ENCODE peak calls at places on chromosomes 5 and 9, in ten cellular contexts. One of them, this sample, is unnamed.
A peak's percentile ranks its signal among the peaks of the same experiment; 100 is the strongest.

GRCh38 chr5:133243196-133243595 is 191.4 kb downstream of the HSPA4 start:
- DNase-seq in choroid plexus epithelial cell: no peak
- DNase-seq in natural killer cell: no peak
- DNase-seq in GM20000: no peak
- DNase-seq in B cell: no peak
- DNase-seq in fibroblast of mammary gland: no peak
- DNase-seq in progenitor cell of endocrine pancreas: no peak
- DNase-seq in heart right ventricle: no peak
- DNase-seq in A673: no peak
- DNase-seq in dorsolateral prefrontal cortex: no peak
- DNase-seq in this sample: no peak

GRCh38 chr9:105415344-105415980 is 32.4 kb upstream of the FSD1L start:
- DNase-seq in A673: peak; percentile 66
- DNase-seq in natural killer cell: peak; percentile 42
- DNase-seq in GM20000: peak; percentile 67
- DNase-seq in dorsolateral prefrontal cortex: peak; percentile 57
- DNase-seq in B cell: peak; percentile 65
- DNase-seq in progenitor cell of endocrine pancreas: peak; percentile 59
- DNase-seq in heart right ventricle: peak; percentile 45
- DNase-seq in fibroblast of mammary gland: peak; percentile 60
- DNase-seq in choroid plexus epithelial cell: peak; percentile 64
- DNase-seq in this sample: no peak

GRCh38 chr9:103397868-103398600 is 402.9 kb downstream of the CYLC2 start:
- DNase-seq in fibroblast of mammary gland: peak; percentile 50
- DNase-seq in heart right ventricle: no peak
- DNase-seq in GM20000: peak; percentile 26
- DNase-seq in dorsolateral prefrontal cortex: peak; percentile 42
- DNase-seq in B cell: no peak
- DNase-seq in progenitor cell of endocrine pancreas: peak; percentile 26
- DNase-seq in natural killer cell: no peak
- DNase-seq in A673: peak; percentile 19
- DNase-seq in choroid plexus epithelial cell: peak; percentile 66
- DNase-seq in this sample: no peak

GRCh38 chr5:178642351-178642909 is 15.6 kb upstream of the CLK4 start:
- DNase-seq in fibroblast of mammary gland: peak; percentile 99
- DNase-seq in natural killer cell: no peak
- DNase-seq in choroid plexus epithelial cell: peak; percentile 93
- DNase-seq in progenitor cell of endocrine pancreas: no peak
- DNase-seq in A673: peak; percentile 97
- DNase-seq in GM20000: no peak
- DNase-seq in dorsolateral prefrontal cortex: no peak
- DNase-seq in heart right ventricle: no peak
- DNase-seq in B cell: no peak
- DNase-seq in this sample: no peak

GRCh38 chr9:105305834-105306233 is 61.4 kb downstream of the SLC44A1 start:
- DNase-seq in GM20000: no peak
- DNase-seq in progenitor cell of endocrine pancreas: no peak
- DNase-seq in A673: no peak
- DNase-seq in dorsolateral prefrontal cortex: no peak
- DNase-seq in natural killer cell: no peak
- DNase-seq in choroid plexus epithelial cell: no peak
- DNase-seq in heart right ventricle: no peak
- DNase-seq in fibroblast of mammary gland: no peak
- DNase-seq in B cell: no peak
- DNase-seq in this sample: no peak

GRCh38 chr5:94618493-94619328 is at the start of the genes KIAA0825 and SLF1:
- DNase-seq in choroid plexus epithelial cell: peak; percentile 92
- DNase-seq in fibroblast of mammary gland: peak; percentile 85
- DNase-seq in B cell: peak; percentile 80
- DNase-seq in heart right ventricle: peak; percentile 85
- DNase-seq in dorsolateral prefrontal cortex: peak; percentile 87
- DNase-seq in GM20000: peak; percentile 86
- DNase-seq in progenitor cell of endocrine pancreas: peak; percentile 66
- DNase-seq in natural killer cell: peak; percentile 76
- DNase-seq in A673: peak; percentile 93
- DNase-seq in this sample: peak; percentile 90

GRCh38 chr5:173771058-173771742 is 116.9 kb upstream of the CPEB4 start:
- DNase-seq in dorsolateral prefrontal cortex: no peak
- DNase-seq in B cell: no peak
- DNase-seq in GM20000: no peak
- DNase-seq in heart right ventricle: no peak
- DNase-seq in progenitor cell of endocrine pancreas: no peak
- DNase-seq in choroid plexus epithelial cell: peak; percentile 40
- DNase-seq in natural killer cell: no peak
- DNase-seq in fibroblast of mammary gland: no peak
- DNase-seq in A673: no peak
- DNase-seq in this sample: no peak

GRCh38 chr5:172733179-172733973 is 37.6 kb downstream of the DUSP1 start:
- DNase-seq in A673: no peak
- DNase-seq in B cell: no peak
- DNase-seq in GM20000: no peak
- DNase-seq in heart right ventricle: peak; percentile 90
- DNase-seq in dorsolateral prefrontal cortex: no peak
- DNase-seq in fibroblast of mammary gland: peak; percentile 99
- DNase-seq in progenitor cell of endocrine pancreas: no peak
- DNase-seq in choroid plexus epithelial cell: peak; percentile 99
- DNase-seq in natural killer cell: no peak
- DNase-seq in this sample: no peak

GRCh38 chr5:135364416-135365262 is 34.4 kb downstream of the MACROH2A1 start:
- DNase-seq in fibroblast of mammary gland: no peak
- DNase-seq in choroid plexus epithelial cell: no peak
- DNase-seq in dorsolateral prefrontal cortex: no peak
- DNase-seq in progenitor cell of endocrine pancreas: no peak
- DNase-seq in B cell: no peak
- DNase-seq in natural killer cell: no peak
- DNase-seq in heart right ventricle: no peak
- DNase-seq in A673: no peak
- DNase-seq in GM20000: no peak
- DNase-seq in this sample: no peak

GRCh38 chr5:157758706-157759105 is 15.2 kb downstream of the LSM11 start:
- DNase-seq in B cell: no peak
- DNase-seq in fibroblast of mammary gland: no peak
- DNase-seq in A673: no peak
- DNase-seq in heart right ventricle: no peak
- DNase-seq in GM20000: no peak
- DNase-seq in progenitor cell of endocrine pancreas: no peak
- DNase-seq in choroid plexus epithelial cell: no peak
- DNase-seq in natural killer cell: no peak
- DNase-seq in dorsolateral prefrontal cortex: no peak
- DNase-seq in this sample: no peak

GRCh38 chr9:89890326-89890980 is 285.6 kb downstream of the GADD45G start:
- DNase-seq in A673: no peak
- DNase-seq in natural killer cell: no peak
- DNase-seq in progenitor cell of endocrine pancreas: no peak
- DNase-seq in heart right ventricle: no peak
- DNase-seq in fibroblast of mammary gland: no peak
- DNase-seq in GM20000: no peak
- DNase-seq in choroid plexus epithelial cell: no peak
- DNase-seq in dorsolateral prefrontal cortex: no peak
- DNase-seq in B cell: no peak
- DNase-seq in this sample: no peak

GRCh38 chr5:36877667-36878420 is 1.3 kb downstream of the NIPBL start:
- DNase-seq in B cell: peak; percentile 35
- DNase-seq in GM20000: peak; percentile 64
- DNase-seq in heart right ventricle: no peak
- DNase-seq in dorsolateral prefrontal cortex: no peak
- DNase-seq in progenitor cell of endocrine pancreas: no peak
- DNase-seq in A673: peak; percentile 42
- DNase-seq in choroid plexus epithelial cell: peak; percentile 52
- DNase-seq in natural killer cell: no peak
- DNase-seq in fibroblast of mammary gland: peak; percentile 51
- DNase-seq in this sample: no peak

DNA sequence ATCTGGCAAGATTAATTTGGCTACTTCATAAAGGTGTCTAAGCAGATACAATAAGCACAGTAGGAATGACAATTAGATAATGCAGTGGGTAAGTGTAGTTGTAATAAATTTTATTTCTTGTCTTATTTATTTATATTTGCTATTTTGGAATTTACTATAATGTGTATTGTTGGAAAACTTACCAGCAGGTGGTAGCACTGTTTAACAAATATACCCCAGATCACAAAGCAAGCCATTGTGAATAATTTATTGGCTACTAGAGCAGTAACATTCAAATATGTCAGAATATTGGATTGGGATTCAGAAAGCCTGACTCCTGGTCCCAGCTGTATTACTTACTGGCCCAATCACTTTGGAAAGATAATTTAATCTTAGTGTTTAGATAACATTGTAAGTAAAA is 78.0 kb downstream of the ISOC1 start:
- DNase-seq in progenitor cell of endocrine pancreas: no peak
- DNase-seq in fibroblast of mammary gland: peak; percentile 36
- DNase-seq in natural killer cell: no peak
- DNase-seq in dorsolateral prefrontal cortex: no peak
- DNase-seq in choroid plexus epithelial cell: peak; percentile 16
- DNase-seq in heart right ventricle: no peak
- DNase-seq in A673: peak; percentile 12
- DNase-seq in GM20000: no peak
- DNase-seq in B cell: no peak
- DNase-seq in this sample: no peak
- TF ChIP-seq CTCF in progenitor cell of endocrine pancreas: peak; percentile 59
- TF ChIP-seq CTCF in fibroblast of mammary gland: peak; percentile 25
- TF ChIP-seq CTCF in natural killer cell: no peak
- TF ChIP-seq CTCF in dorsolateral prefrontal cortex: peak; percentile 55
- TF ChIP-seq CTCF in choroid plexus epithelial cell: peak; percentile 10
- TF ChIP-seq CTCF in heart right ventricle: peak; percentile 35
- TF ChIP-seq CTCF in A673: peak; percentile 34
- TF ChIP-seq CTCF in GM20000: no peak
- TF ChIP-seq CTCF in B cell: no peak
- TF ChIP-seq CTCF in this sample: peak; percentile 57

DNA sequence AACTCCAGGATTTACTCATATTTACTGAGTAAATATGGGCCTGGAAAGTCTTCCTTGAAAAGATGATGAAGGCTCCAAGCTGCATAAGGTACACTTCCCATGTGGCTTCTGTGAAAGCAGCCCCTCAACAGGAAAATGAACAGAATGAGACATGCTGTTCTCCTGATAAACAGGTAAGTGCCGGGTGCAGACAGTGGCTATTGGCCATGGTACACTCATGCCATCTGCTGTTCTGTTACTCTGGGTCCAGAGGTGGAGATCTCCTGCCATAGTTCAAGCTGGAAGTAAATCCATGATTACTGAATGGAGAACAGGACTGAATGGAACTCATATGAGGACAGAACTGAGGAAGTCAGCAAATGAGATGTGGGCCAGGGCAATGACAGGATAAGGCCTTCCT is 103.6 kb downstream of the SLIT3 start:
- DNase-seq in natural killer cell: no peak
- DNase-seq in heart right ventricle: peak; percentile 20
- DNase-seq in GM20000: no peak
- DNase-seq in dorsolateral prefrontal cortex: peak; percentile 41
- DNase-seq in progenitor cell of endocrine pancreas: no peak
- DNase-seq in A673: no peak
- DNase-seq in B cell: no peak
- DNase-seq in fibroblast of mammary gland: no peak
- DNase-seq in choroid plexus epithelial cell: no peak
- DNase-seq in this sample: no peak
- TF ChIP-seq CTCF in natural killer cell: no peak
- TF ChIP-seq CTCF in heart right ventricle: peak; percentile 61
- TF ChIP-seq CTCF in GM20000: no peak
- TF ChIP-seq CTCF in dorsolateral prefrontal cortex: no peak
- TF ChIP-seq CTCF in progenitor cell of endocrine pancreas: no peak
- TF ChIP-seq CTCF in A673: no peak
- TF ChIP-seq CTCF in B cell: no peak
- TF ChIP-seq CTCF in fibroblast of mammary gland: no peak
- TF ChIP-seq CTCF in choroid plexus epithelial cell: no peak
- TF ChIP-seq CTCF in this sample: peak; percentile 19

GRCh38 chr5:17839848-17840247 is 205.6 kb downstream of the TAF11L14 start:
- DNase-seq in GM20000: no peak
- DNase-seq in fibroblast of mammary gland: no peak
- DNase-seq in natural killer cell: no peak
- DNase-seq in heart right ventricle: no peak
- DNase-seq in A673: no peak
- DNase-seq in choroid plexus epithelial cell: peak; percentile 52
- DNase-seq in dorsolateral prefrontal cortex: no peak
- DNase-seq in progenitor cell of endocrine pancreas: no peak
- DNase-seq in B cell: no peak
- DNase-seq in this sample: no peak

GRCh38 chr5:17837757-17838156 is 203.5 kb downstream of the TAF11L14 start:
- DNase-seq in natural killer cell: no peak
- DNase-seq in B cell: no peak
- DNase-seq in progenitor cell of endocrine pancreas: no peak
- DNase-seq in fibroblast of mammary gland: no peak
- DNase-seq in A673: no peak
- DNase-seq in choroid plexus epithelial cell: no peak
- DNase-seq in dorsolateral prefrontal cortex: no peak
- DNase-seq in heart right ventricle: no peak
- DNase-seq in GM20000: no peak
- DNase-seq in this sample: no peak

GRCh38 chr5:17833336-17833735 is 199.1 kb downstream of the TAF11L14 start:
- DNase-seq in heart right ventricle: no peak
- DNase-seq in natural killer cell: no peak
- DNase-seq in progenitor cell of endocrine pancreas: no peak
- DNase-seq in B cell: no peak
- DNase-seq in GM20000: no peak
- DNase-seq in choroid plexus epithelial cell: peak; percentile 51
- DNase-seq in A673: no peak
- DNase-seq in dorsolateral prefrontal cortex: no peak
- DNase-seq in fibroblast of mammary gland: no peak
- DNase-seq in this sample: no peak

GRCh38 chr5:17838506-17838905 is 204.2 kb downstream of the TAF11L14 start:
- DNase-seq in A673: no peak
- DNase-seq in progenitor cell of endocrine pancreas: no peak
- DNase-seq in fibroblast of mammary gland: no peak
- DNase-seq in heart right ventricle: no peak
- DNase-seq in GM20000: no peak
- DNase-seq in B cell: no peak
- DNase-seq in dorsolateral prefrontal cortex: no peak
- DNase-seq in choroid plexus epithelial cell: peak; percentile 39
- DNase-seq in natural killer cell: no peak
- DNase-seq in this sample: no peak
- TF ChIP-seq CTCF in A673: no peak
- TF ChIP-seq CTCF in progenitor cell of endocrine pancreas: no peak
- TF ChIP-seq CTCF in fibroblast of mammary gland: no peak
- TF ChIP-seq CTCF in heart right ventricle: no peak
- TF ChIP-seq CTCF in GM20000: no peak
- TF ChIP-seq CTCF in B cell: no peak
- TF ChIP-seq CTCF in dorsolateral prefrontal cortex: no peak
- TF ChIP-seq CTCF in choroid plexus epithelial cell: no peak
- TF ChIP-seq CTCF in natural killer cell: no peak
- TF ChIP-seq CTCF in this sample: no peak

DNA sequence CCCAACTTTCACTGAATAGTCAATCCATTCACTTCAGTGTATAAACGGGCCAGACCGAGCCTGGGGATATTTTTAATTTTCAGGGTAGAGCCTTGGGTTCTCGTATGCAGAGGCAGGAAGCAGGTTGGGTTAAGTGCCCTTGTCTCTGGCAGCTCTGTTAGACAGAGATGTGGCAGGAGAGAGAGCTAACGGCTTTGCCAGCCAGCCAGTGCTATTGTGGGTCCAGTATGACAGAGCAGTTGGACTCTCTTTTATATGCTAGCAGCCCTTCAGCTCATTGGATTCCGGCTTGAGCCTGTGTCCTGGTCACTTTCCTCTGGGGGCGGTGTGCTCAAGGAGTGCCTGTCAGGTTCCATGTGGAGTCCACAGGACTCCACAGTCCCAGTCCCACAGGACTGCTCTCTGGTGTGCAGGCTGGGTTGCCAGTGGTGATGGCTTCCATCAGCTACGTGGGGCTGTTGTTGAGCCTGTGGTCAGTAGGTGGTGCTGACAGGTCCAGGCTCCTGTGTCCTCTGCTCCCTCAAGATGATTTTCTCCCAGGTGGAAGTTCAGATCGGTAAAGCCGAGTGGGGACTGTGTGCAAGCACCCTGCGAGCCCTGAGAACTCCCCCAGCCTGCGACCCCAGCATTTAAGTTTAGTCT is 14.3 kb downstream of the CLTA start:
- DNase-seq in B cell: no peak
- DNase-seq in dorsolateral prefrontal cortex: no peak
- DNase-seq in choroid plexus epithelial cell: peak; percentile 41
- DNase-seq in GM20000: no peak
- DNase-seq in fibroblast of mammary gland: no peak
- DNase-seq in natural killer cell: no peak
- DNase-seq in progenitor cell of endocrine pancreas: no peak
- DNase-seq in A673: no peak
- DNase-seq in heart right ventricle: no peak
- DNase-seq in this sample: no peak
- TF ChIP-seq CTCF in B cell: no peak
- TF ChIP-seq CTCF in dorsolateral prefrontal cortex: peak; percentile 11
- TF ChIP-seq CTCF in choroid plexus epithelial cell: peak; percentile 52
- TF ChIP-seq CTCF in GM20000: no peak
- TF ChIP-seq CTCF in fibroblast of mammary gland: peak; percentile 23
- TF ChIP-seq CTCF in natural killer cell: no peak
- TF ChIP-seq CTCF in progenitor cell of endocrine pancreas: peak; percentile 49
- TF ChIP-seq CTCF in A673: no peak
- TF ChIP-seq CTCF in heart right ventricle: peak; percentile 41
- TF ChIP-seq CTCF in this sample: peak; percentile 47